ENCODE peak calls at places on chromosomes 12 and 14, in five cellular contexts. M is psoas muscle, X is GM13976, Y is AG10803, F is OCI-LY7. V is an unnamed sample.
A peak's percentile ranks its signal among the peaks of the same experiment; 100 is the strongest.

GRCh38 chr12:75560167-75560566 is 48.8 kb upstream of the KRR1 start:
- DNase-seq in F (peak; percentile 31), Y (peak; percentile 61), X (peak; percentile 12), M (no peak), V (peak; percentile 55)

GRCh38 chr14:56490379-56490778 is 89.2 kb upstream of the TMEM260 start:
- DNase-seq in F (peak; percentile 56), M (no peak), Y (peak; percentile 39), X (no peak), V (peak; percentile 41)

GRCh38 chr12:6171409-6172015 is 28.7 kb upstream of the CD9 start:
- DNase-seq in F (no peak), Y (no peak), M (peak; percentile 71), X (no peak), V (no peak)

GRCh38 chr12:98745578-98746391 is 100.7 kb downstream of the APAF1 start:
- DNase-seq in Y (peak; percentile 24), M (no peak), X (peak; percentile 36), F (no peak), V (no peak)

GRCh38 chr12:124481772-124482566 is 85.4 kb downstream of the NCOR2 start:
- DNase-seq in Y (no peak), X (peak; percentile 66), F (no peak), M (peak; percentile 50), V (no peak)

GRCh38 chr12:50103767-50104321 is at the start of gene GPD1:
- DNase-seq in Y (peak; percentile 25), X (no peak), M (peak; percentile 86), F (no peak), V (no peak)

GRCh38 chr14:73696466-73697390 is 17.5 kb downstream of the PNMA1 start:
- DNase-seq in M (no peak), Y (peak; percentile 46), X (peak; percentile 75), F (no peak), V (peak; percentile 84)

GRCh38 chr12:123696641-123697040 is 15.5 kb upstream of the ATP6V0A2 start:
- DNase-seq in F (peak; percentile 15), M (no peak), X (no peak), Y (no peak), V (no peak)

GRCh38 chr12:90055071-90055470 is 346.4 kb upstream of the ATP2B1 start:
- DNase-seq in F (no peak), Y (no peak), M (no peak), X (no peak), V (no peak)

GRCh38 chr12:51115516-51115915 is 32.1 kb upstream of the CSRNP2 start:
- DNase-seq in F (no peak), X (no peak), M (no peak), Y (no peak), V (no peak)

GRCh38 chr12:124609041-124609984 is 41.9 kb upstream of the NCOR2 start:
- DNase-seq in F (peak; percentile 96), Y (no peak), M (peak; percentile 87), X (peak; percentile 80), V (no peak)

GRCh38 chr12:1911598-1912575 is 6.6 kb downstream of the CACNA2D4 start:
- DNase-seq in X (peak; percentile 28), Y (no peak), F (no peak), M (peak; percentile 88), V (no peak)

GRCh38 chr12:108806350-108806749 is 51.0 kb downstream of the SSH1 start:
- DNase-seq in F (no peak), X (no peak), Y (peak; percentile 67), M (no peak), V (no peak)

GRCh38 chr12:92324849-92325500 is 179.3 kb upstream of the BTG1 start:
- DNase-seq in Y (no peak), M (no peak), F (peak; percentile 51), X (no peak), V (no peak)

GRCh38 chr12:50734409-50735263 is 29.3 kb upstream of the ATF1 start:
- DNase-seq in F (peak; percentile 64), M (no peak), Y (peak; percentile 22), X (peak; percentile 44), V (peak; percentile 7)

GRCh38 chr14:25843761-25844470 is 753.9 kb downstream of the NOVA1 start:
- DNase-seq in Y (no peak), F (no peak), M (no peak), X (no peak), V (no peak)

GRCh38 chr12:68231229-68231628 is 5.6 kb upstream of the IL26 start:
- DNase-seq in F (no peak), X (peak; percentile 17), Y (no peak), M (no peak), V (no peak)

GRCh38 chr12:124872068-124872719 is 8.5 kb upstream of the SCARB1 start:
- DNase-seq in X (no peak), Y (no peak), F (no peak), M (no peak), V (no peak)

GRCh38 chr14:93959239-93960107 is 16.9 kb downstream of the ASB2 start:
- DNase-seq in X (peak; percentile 93), Y (peak; percentile 82), F (peak; percentile 87), M (peak; percentile 93), V (peak; percentile 89)

GRCh38 chr14:76919431-76919810 is 93.2 kb downstream of the LRRC74A start:
- DNase-seq in M (no peak), Y (no peak), X (no peak), F (no peak), V (no peak)

GRCh38 chr14:99246536-99247083 is 25.4 kb downstream of the BCL11B start:
- DNase-seq in X (no peak), F (no peak), M (no peak), Y (no peak), V (no peak)

GRCh38 chr12:118259079-118259478 is 113.6 kb downstream of the TAOK3 start:
- DNase-seq in F (no peak), X (no peak), Y (no peak), M (no peak), V (no peak)

GRCh38 chr12:80190001-80190400 is 90.7 kb downstream of the OTOGL start:
- DNase-seq in F (no peak), Y (no peak), M (no peak), X (no peak), V (no peak)

GRCh38 chr14:71711619-71712018 is 220.6 kb upstream of the RGS6 start:
- DNase-seq in F (no peak), M (no peak), X (no peak), Y (peak; percentile 97), V (peak; percentile 91)

GRCh38 chr12:13559318-13559978 is 362.9 kb downstream of the EMP1 start:
- DNase-seq in M (no peak), X (no peak), Y (no peak), F (no peak), V (no peak)

GRCh38 chr12:97685360-97685759 is 222.8 kb downstream of the RMST start:
- DNase-seq in X (no peak), F (no peak), Y (no peak), M (no peak), V (no peak)

GRCh38 chr14:64706552-64707193 is 2.4 kb downstream of the PLEKHG3 start:
- DNase-seq in Y (no peak), F (no peak), M (no peak), X (no peak), V (no peak)

GRCh38 chr12:26122681-26123481 is 2.0 kb downstream of the BHLHE41 start:
- DNase-seq in F (no peak), M (peak; percentile 86), X (peak; percentile 60), Y (peak; percentile 83), V (peak; percentile 68)
- TF ChIP-seq CTCF in F (no peak), M (no peak), X (peak; percentile 46), Y (peak; percentile 52), V (peak; percentile 67)

DNA sequence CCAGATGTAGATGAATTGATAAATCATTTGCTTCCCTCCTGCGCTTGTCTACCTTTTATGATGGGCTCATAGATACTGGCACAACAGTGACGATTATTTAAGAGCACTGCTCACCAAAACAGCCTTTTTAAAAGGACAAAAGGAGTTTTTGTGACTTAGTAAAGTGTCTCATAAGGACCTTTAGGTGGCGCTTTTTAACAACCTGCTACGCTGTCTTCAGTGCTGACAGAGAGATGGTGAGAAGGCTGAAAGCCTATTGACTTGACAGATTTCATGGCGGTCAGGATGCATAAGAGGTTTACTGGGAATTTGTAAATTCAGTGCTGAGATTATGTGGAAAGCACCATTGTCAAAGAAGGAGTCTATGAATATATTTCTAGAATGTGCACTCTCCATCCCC is 87.6 kb downstream of the SLC15A5 start:
- DNase-seq in X (no peak), Y (peak; percentile 16), F (peak; percentile 67), M (no peak), V (peak; percentile 14)
- TF ChIP-seq CTCF in X (no peak), Y (peak; percentile 34), F (peak; percentile 78), M (no peak), V (peak; percentile 70)

GRCh38 chr14:52043690-52044089 is 25.2 kb downstream of the NID2 start:
- DNase-seq in X (peak; percentile 40), Y (no peak), F (peak; percentile 23), M (no peak), V (no peak)

GRCh38 chr14:52044791-52045522 is 23.9 kb downstream of the NID2 start:
- DNase-seq in X (no peak), M (no peak), F (no peak), Y (peak; percentile 77), V (peak; percentile 88)

GRCh38 chr14:52048132-52048531 is 20.7 kb downstream of the NID2 start:
- DNase-seq in Y (no peak), F (no peak), X (no peak), M (no peak), V (no peak)

GRCh38 chr14:52048641-52049204 is 20.1 kb downstream of the NID2 start:
- DNase-seq in Y (peak; percentile 70), F (no peak), M (peak; percentile 65), X (no peak), V (no peak)

DNA sequence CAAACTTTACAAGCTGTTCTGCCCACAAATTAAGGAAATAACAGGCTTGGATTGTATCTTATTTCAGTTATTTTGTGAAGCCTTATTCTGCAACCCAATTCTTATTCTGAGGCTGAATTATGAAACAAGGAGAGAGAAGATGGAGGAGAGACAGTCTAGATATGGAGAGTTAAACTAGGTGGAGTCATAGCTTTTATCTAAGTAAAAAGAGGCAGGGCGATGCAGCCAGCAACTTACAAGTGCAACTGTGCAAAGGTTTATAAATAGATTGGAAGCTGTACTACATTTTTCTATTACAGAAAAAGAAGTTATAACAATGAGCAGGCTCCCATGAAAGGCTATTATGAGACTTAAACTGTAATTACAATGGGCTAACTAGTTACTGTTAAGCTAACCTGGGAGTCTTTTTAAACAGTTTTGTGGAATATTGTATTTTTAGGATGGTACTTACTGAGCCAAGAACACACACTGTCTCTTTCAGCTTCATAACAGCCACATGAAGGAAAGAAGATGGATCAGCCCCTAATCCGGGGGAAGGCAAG is 22.4 kb downstream of the NID2 start:
- DNase-seq in F (no peak), M (no peak), X (no peak), Y (no peak), V (no peak)
- TF ChIP-seq CTCF in F (no peak), M (no peak), X (no peak), Y (no peak), V (no peak)

DNA sequence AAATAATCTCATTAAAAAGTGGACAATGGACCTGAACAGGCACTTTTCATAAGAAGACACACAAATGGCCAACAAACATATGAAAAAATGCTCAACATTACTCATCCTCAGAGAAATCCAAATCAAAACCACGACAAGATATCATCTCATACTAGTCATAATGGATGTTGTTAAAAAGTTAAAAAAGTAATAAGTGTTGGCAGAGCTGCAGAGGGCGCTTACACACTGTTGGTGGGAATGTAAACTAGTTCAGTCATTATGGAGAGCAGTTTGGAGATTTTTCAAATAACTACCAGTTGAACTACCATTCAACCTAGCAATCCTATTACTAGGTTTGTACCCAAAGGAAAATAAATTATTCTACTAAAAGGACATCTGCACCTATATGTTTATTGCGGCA is 47.2 kb downstream of the FOXG1 start:
- DNase-seq in X (no peak), Y (peak; percentile 1), M (no peak), F (no peak), V (peak; percentile 3)
- TF ChIP-seq CTCF in X (no peak), Y (no peak), M (no peak), F (no peak), V (no peak)

V was measured in HFFc6.